ENCODE peak calls at places on chromosomes 12 and 14, in nine cellular contexts. K, V, B, M, D, O, A, Z and J are unnamed samples. For H3K36me3, the result is how much of the 10 kb centered on the place peaks cover.

GRCh38 chr14:104799657-104800599 is 973 bp upstream of the ZBTB42 start:
- DNase-seq in O (peak), M (peak), D (peak), K (peak), A (peak), Z (peak), B (peak), V (peak), J (peak)

GRCh38 chr14:94768521-94769412 is 1.1 kb downstream of the GSC start:
- DNase-seq in D (no peak), V (no peak), Z (no peak), B (peak), M (no peak), K (peak), O (no peak), A (peak), J (no peak)

GRCh38 chr12:62581288-62582064 is 114.8 kb downstream of the MON2 start:
- DNase-seq in M (no peak), Z (peak), V (peak), O (no peak), D (peak), A (no peak), B (peak), K (no peak), J (peak)

GRCh38 chr12:68001486-68002466 is 12.5 kb downstream of the IFNG-AS1 start:
- DNase-seq in B (peak), V (no peak), O (no peak), D (peak), M (no peak), Z (peak), A (no peak), K (no peak), J (peak)

GRCh38 chr14:36942522-36943245 is 229.7 kb downstream of the SLC25A21 start:
- DNase-seq in M (no peak), B (no peak), Z (no peak), K (no peak), A (no peak), O (peak), V (no peak), D (no peak), J (peak)

GRCh38 chr12:127174881-127175280 is 1092.1 kb upstream of the TMEM132C start:
- DNase-seq in O (no peak), D (no peak), M (no peak), Z (no peak), K (no peak), V (no peak), A (no peak), B (no peak), J (no peak)

GRCh38 chr12:54191550-54192022 is 2.8 kb upstream of the SMUG1 start:
- DNase-seq in M (peak), B (peak), V (peak), A (peak), K (peak), O (peak), Z (peak), D (peak), J (peak)

GRCh38 chr12:51729331-51729730 is 119.2 kb downstream of the FIGNL2 start:
- DNase-seq in M (no peak), V (no peak), B (no peak), D (no peak), K (no peak), O (no peak), Z (no peak), A (no peak), J (no peak)

GRCh38 chr14:102986810-102987579 is 64.5 kb downstream of the AMN start:
- DNase-seq in B (peak), V (no peak), D (peak), M (no peak), A (no peak), Z (no peak), K (no peak), O (peak), J (peak)

GRCh38 chr12:125096894-125097293 is 31.7 kb downstream of the AACS start:
- DNase-seq in B (no peak), O (no peak), Z (no peak), A (no peak), D (no peak), V (no peak), K (no peak), M (no peak), J (no peak)

GRCh38 chr12:45517360-45517759 is 212.1 kb upstream of the ARID2 start:
- DNase-seq in A (no peak), B (no peak), O (no peak), K (no peak), Z (no peak), M (no peak), V (no peak), D (no peak), J (no peak)

GRCh38 chr14:48527832-48528231 is 852.4 kb upstream of the MDGA2 start:
- DNase-seq in K (no peak), D (no peak), A (no peak), O (no peak), Z (no peak), M (no peak), V (no peak), B (no peak), J (no peak)

GRCh38 chr14:95314609-95315008 is 5.1 kb downstream of the CLMN start:
- DNase-seq in A (no peak), O (no peak), D (no peak), M (peak), Z (no peak), K (no peak), V (no peak), B (peak), J (peak)

GRCh38 chr12:89160716-89161123 is 191.6 kb downstream of the DUSP6 start:
- DNase-seq in V (peak), Z (peak), K (peak), M (no peak), A (peak), B (peak), O (peak), D (peak), J (peak)

GRCh38 chr12:4216542-4216927 is 57.0 kb upstream of the CCND2 start:
- DNase-seq in A (no peak), M (no peak), V (no peak), D (no peak), Z (no peak), O (no peak), B (no peak), K (no peak), J (no peak)

GRCh38 chr14:102506599-102506871 is 3.0 kb downstream of the ANKRD9 start:
- DNase-seq in V (no peak), B (no peak), D (no peak), A (no peak), O (no peak), Z (no peak), K (no peak), M (no peak), J (no peak)

GRCh38 chr12:117842220-117842619 is 126.6 kb downstream of the KSR2 start:
- DNase-seq in M (no peak), O (no peak), B (no peak), V (no peak), A (peak), D (no peak), Z (no peak), K (no peak), J (no peak)

GRCh38 chr14:75025082-75025481 is 22.4 kb downstream of the EIF2B2 start:
- DNase-seq in V (no peak), M (no peak), D (peak), K (no peak), O (peak), B (peak), Z (no peak), A (no peak), J (peak)

GRCh38 chr14:54652188-54652889 is 85.4 kb downstream of the SAMD4A start:
- DNase-seq in Z (peak), M (peak), O (peak), B (peak), K (peak), D (peak), V (peak), A (peak), J (peak)

GRCh38 chr12:55771736-55772135 is 28.8 kb downstream of the GDF11 start:
- DNase-seq in M (no peak), A (no peak), D (no peak), V (no peak), Z (no peak), B (no peak), K (no peak), O (no peak), J (no peak)

GRCh38 chr14:53900499-53900898 is 56.1 kb downstream of the BMP4 start:
- DNase-seq in A (peak), V (peak), D (no peak), Z (no peak), B (peak), O (no peak), K (peak), M (peak), J (no peak)

GRCh38 chr14:87869619-87870583 is 123.1 kb downstream of the GALC start:
- DNase-seq in M (no peak), Z (peak), D (no peak), A (no peak), O (no peak), B (peak), K (no peak), V (no peak), J (peak)

GRCh38 chr12:121626087-121626852 is at the start of gene ORAI1:
- DNase-seq in K (peak), O (peak), A (peak), M (peak), D (peak), Z (peak), V (peak), B (peak), J (peak)

GRCh38 chr14:64387232-64387737 is 868 bp upstream of the MTHFD1 start:
- DNase-seq in V (no peak), O (peak), Z (peak), K (no peak), D (peak), A (no peak), M (no peak), B (peak), J (peak)

GRCh38 chr12:7984900-7985299 is 47.6 kb upstream of the FOXJ2 start:
- DNase-seq in V (no peak), A (no peak), B (no peak), M (no peak), Z (no peak), D (no peak), K (no peak), O (no peak), J (no peak)

GRCh38 chr12:43310596-43310995 is 241.4 kb downstream of the ADAMTS20 start:
- DNase-seq in B (no peak), O (no peak), K (no peak), D (no peak), A (no peak), V (no peak), Z (no peak), M (no peak), J (peak)

GRCh38 chr12:102735104-102735503 is 181.9 kb downstream of the PAH start:
- DNase-seq in M (no peak), A (no peak), K (no peak), D (no peak), B (no peak), V (no peak), O (no peak), Z (no peak), J (no peak)

GRCh38 chr14:72560331-72560730 is 333.6 kb downstream of the DPF3 start:
- DNase-seq in M (peak), V (no peak), B (no peak), O (no peak), K (no peak), D (no peak), Z (no peak), A (no peak), J (no peak)

GRCh38 chr14:21860172-21860571 is 186.6 kb upstream of the OR4E1 start:
- DNase-seq in B (peak), O (peak), D (peak), A (no peak), Z (peak), K (no peak), M (no peak), V (no peak), J (peak)
- TF ChIP-seq CTCF in B (peak), O (peak), D (peak), A (no peak), Z (peak), K (no peak), M (peak), V (no peak), J (peak)

GRCh38 chr12:47207829-47208248 is 128.1 kb upstream of the AMIGO2 start:
- DNase-seq in Z (no peak), B (no peak), A (no peak), M (no peak), O (no peak), K (no peak), V (no peak), D (no peak), J (no peak)
- H3K4me3 ChIP-seq in Z (no peak), B (no peak), A (no peak), M (no peak), O (no peak), K (no peak), V (no peak), D (no peak), J (no peak)

GRCh38 chr12:113586461-113586860 is 114.8 kb upstream of the LHX5 start:
- DNase-seq in A (no peak), O (no peak), V (no peak), M (no peak), D (no peak), Z (no peak), B (no peak), K (no peak), J (no peak)

GRCh38 chr12:113591480-113591971 is 119.9 kb upstream of the LHX5 start:
- DNase-seq in D (no peak), V (no peak), M (no peak), B (no peak), O (no peak), K (no peak), A (no peak), Z (peak), J (no peak)

GRCh38 chr12:113587720-113588119 is 116.0 kb upstream of the LHX5 start:
- DNase-seq in K (no peak), Z (no peak), M (no peak), V (no peak), B (no peak), D (no peak), A (no peak), O (no peak), J (no peak)

GRCh38 chr12:113594967-113595366 is 123.3 kb upstream of the LHX5 start:
- DNase-seq in Z (no peak), D (no peak), O (no peak), V (no peak), M (no peak), K (no peak), A (no peak), B (no peak), J (no peak)

GRCh38 chr12:113589437-113589836 is 117.8 kb upstream of the LHX5 start:
- DNase-seq in B (no peak), K (no peak), O (no peak), A (no peak), Z (no peak), M (no peak), D (no peak), V (no peak), J (no peak)
- H3K36me3 ChIP-seq in B (under half), K (under half), O (under half), A (under half), Z (under half), M (under half), D (under half), V (under half), J (under half)

GRCh38 chr12:93163260-93164036 is 214.3 kb upstream of the NUDT4 start:
- DNase-seq in O (peak), D (no peak), A (no peak), M (no peak), B (no peak), V (no peak), Z (no peak), K (no peak), J (peak)

GRCh38 chr12:93164103-93164880 is 213.4 kb upstream of the NUDT4 start:
- DNase-seq in B (no peak), O (no peak), M (no peak), V (no peak), D (no peak), Z (no peak), K (no peak), A (no peak), J (no peak)

GRCh38 chr12:93167331-93167730 is 210.4 kb upstream of the NUDT4 start:
- DNase-seq in O (no peak), B (no peak), D (no peak), M (no peak), K (no peak), Z (no peak), A (no peak), V (no peak), J (no peak)

GRCh38 chr12:93166891-93167307 is 210.8 kb upstream of the NUDT4 start:
- DNase-seq in B (no peak), A (no peak), M (no peak), Z (no peak), V (no peak), O (no peak), K (no peak), D (no peak), J (no peak)

DNA sequence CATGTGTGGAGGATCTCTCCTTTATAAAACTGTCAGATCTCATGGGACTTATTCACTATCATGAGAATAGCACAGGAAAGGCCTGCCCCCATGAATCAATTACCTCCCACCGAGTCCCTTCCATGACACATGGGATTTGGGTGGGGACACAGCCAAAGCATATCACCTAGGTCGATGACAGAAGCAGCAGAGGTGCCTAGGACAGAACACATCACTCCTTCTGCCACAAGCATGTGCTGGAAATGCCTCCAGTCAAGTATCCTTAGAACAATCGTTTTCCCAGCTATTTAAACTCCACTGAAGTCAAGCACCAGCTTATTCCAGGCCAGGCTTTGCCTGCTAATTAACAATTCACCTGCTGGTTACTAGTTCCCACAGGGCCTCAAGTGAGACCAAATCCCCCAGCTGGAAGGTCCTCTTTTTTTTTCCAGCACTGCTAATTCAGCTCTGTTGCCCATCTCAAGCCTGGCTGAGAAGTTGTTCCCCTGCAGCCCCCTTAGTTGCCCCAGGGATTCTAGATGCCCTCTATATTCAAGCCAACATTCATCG is 212.3 kb upstream of the NUDT4 start:
- DNase-seq in Z (no peak), O (no peak), V (no peak), B (no peak), M (no peak), A (no peak), D (no peak), K (no peak), J (no peak)
- TF ChIP-seq CTCF in Z (no peak), O (no peak), V (no peak), B (no peak), M (no peak), A (no peak), D (no peak), K (no peak), J (no peak)

DNA sequence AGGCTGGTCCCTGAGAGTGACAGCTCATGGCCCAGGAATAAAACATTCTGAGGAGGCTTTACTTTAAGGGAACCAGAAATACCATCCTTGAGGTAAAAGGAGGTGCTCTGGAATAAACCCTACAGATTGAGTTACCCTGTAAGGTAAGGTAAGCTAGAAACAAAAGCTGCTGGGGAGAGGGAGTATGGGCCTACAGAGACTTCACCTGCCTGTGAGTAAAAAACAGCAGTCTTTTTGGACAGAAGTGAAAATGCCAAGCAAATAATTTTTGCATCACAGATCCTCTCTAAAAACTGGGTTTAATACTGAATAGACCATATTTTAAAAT is 41.2 kb downstream of the CORO1C start:
- DNase-seq in A (no peak), K (no peak), V (no peak), Z (no peak), M (no peak), B (no peak), O (no peak), D (no peak), J (no peak)
- H3K4me3 ChIP-seq in A (no peak), K (no peak), V (peak), Z (no peak), M (no peak), B (no peak), O (no peak), D (no peak), J (no peak)

GRCh38 chr12:3033538-3033865 is 43.7 kb upstream of the TSPAN9 start:
- DNase-seq in O (no peak), B (no peak), M (no peak), V (no peak), D (no peak), A (no peak), K (no peak), Z (no peak), J (no peak)
- H3K36me3 ChIP-seq in O (under half), B (under half), M (under half), V (under half), D (under half), A (under half), K (under half), Z (under half), J (under half)

DNA sequence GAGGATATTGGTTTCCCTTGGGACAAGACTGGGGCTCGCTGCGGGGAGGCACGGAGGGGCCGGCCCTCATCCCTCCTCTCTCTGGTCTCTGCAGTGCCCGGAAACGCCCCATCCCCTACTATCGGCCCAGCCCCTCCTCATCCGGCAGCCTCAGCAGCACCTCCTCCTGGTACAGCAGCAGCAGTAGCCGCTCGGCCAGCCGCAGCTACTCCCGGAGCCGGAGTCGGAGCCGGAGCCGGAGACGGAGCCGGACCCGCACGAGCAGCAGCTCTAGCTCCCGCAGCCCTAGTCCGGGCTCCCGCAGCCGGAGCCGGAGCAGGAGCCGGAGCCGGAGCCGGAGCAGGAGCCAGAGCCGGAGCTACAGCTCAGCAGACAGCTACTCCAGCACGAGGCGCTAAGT is 22.3 kb upstream of the HSPB8 start:
- DNase-seq in Z (no peak), K (no peak), M (no peak), A (no peak), V (no peak), B (peak), O (no peak), D (no peak), J (no peak)
- TF ChIP-seq CTCF in Z (peak), K (no peak), M (no peak), A (no peak), V (peak), B (peak), O (peak), D (no peak), J (no peak)

GRCh38 chr12:57658890-57659289 is 25.9 kb upstream of the B4GALNT1 start:
- DNase-seq in Z (no peak), M (no peak), A (no peak), D (no peak), B (no peak), K (no peak), O (no peak), V (no peak), J (no peak)

GRCh38 chr12:57655541-57656240 is 22.7 kb upstream of the B4GALNT1 start:
- DNase-seq in V (no peak), A (no peak), B (no peak), Z (no peak), K (no peak), M (no peak), O (no peak), D (no peak), J (no peak)

GRCh38 chr12:57666897-57667296 is 27.0 kb upstream of the OS9 start:
- DNase-seq in B (no peak), K (no peak), Z (no peak), V (no peak), O (no peak), M (no peak), A (no peak), D (no peak), J (no peak)

GRCh38 chr12:57657744-57658143 is 24.7 kb upstream of the B4GALNT1 start:
- DNase-seq in O (no peak), M (peak), V (no peak), B (peak), K (peak), A (peak), Z (peak), D (no peak), J (peak)

GRCh38 chr12:57661376-57661775 is 28.4 kb upstream of the B4GALNT1 start:
- DNase-seq in Z (no peak), V (no peak), O (no peak), A (no peak), K (no peak), M (no peak), B (no peak), D (no peak), J (no peak)
- H3K4me3 ChIP-seq in Z (no peak), V (no peak), O (no peak), A (no peak), K (no peak), M (no peak), B (no peak), D (no peak), J (no peak)

GRCh38 chr12:113244015-113244983 is 23.0 kb downstream of the TPCN1 start:
- DNase-seq in K (peak), O (no peak), D (peak), Z (peak), M (peak), B (peak), V (peak), A (peak), J (peak)
- H3K36me3 ChIP-seq in K (under half), O (under half), D (under half), Z (under half), M (under half), B (under half), V (under half), A (under half), J (under half)

GRCh38 chr12:110245278-110245868 is 35.7 kb upstream of the ATP2A2 start:
- DNase-seq in V (peak), Z (peak), D (peak), B (no peak), A (no peak), K (peak), O (no peak), M (peak), J (no peak)
- TF ChIP-seq CTCF in V (peak), Z (peak), D (peak), B (peak), A (no peak), K (no peak), O (peak), M (peak), J (peak)